ENCODE peak calls at places on chromosomes 6 and 20, in eight cellular contexts. Z is foreskin keratinocyte, T is COR-L47, U is pancreas, A is right cardiac atrium, I is NCI-H1417 treated with DMSO at 0.1 percent for 48 hours, W is epithelial cell of proximal tubule, F is HEK293T. X is an unnamed sample.

GRCh38 chr20:1841554-1842140 is 53.6 kb upstream of the SIRPA start:
- DNase-seq in Z (no peak), F (no peak), T (no peak), A (no peak), I (no peak), W (no peak), U (no peak), X (no peak)

GRCh38 chr6:53464483-53464882 is 80.4 kb downstream of the GCLC start:
- DNase-seq in I (no peak), U (no peak), T (no peak), A (no peak), F (no peak), W (no peak), Z (no peak), X (no peak)

GRCh38 chr6:166757226-166758135 is 130.4 kb upstream of the RPS6KA2 start:
- DNase-seq in A (no peak), W (no peak), T (no peak), F (no peak), U (no peak), Z (peak), I (no peak), X (no peak)

GRCh38 chr20:17436664-17437063 is 94.5 kb downstream of the BFSP1 start:
- DNase-seq in Z (no peak), F (no peak), T (no peak), U (no peak), A (no peak), W (no peak), I (no peak), X (no peak)

GRCh38 chr6:11229267-11230043 is 3.0 kb downstream of the NEDD9 start:
- DNase-seq in A (no peak), W (no peak), F (no peak), T (no peak), I (no peak), Z (no peak), U (no peak), X (no peak)

GRCh38 chr6:162973141-162973872 is 245.5 kb downstream of the PACRG start:
- DNase-seq in I (no peak), U (no peak), A (no peak), F (no peak), Z (no peak), T (no peak), W (no peak), X (no peak)

GRCh38 chr6:3722211-3722621 is 29.3 kb downstream of the PXDC1 start:
- DNase-seq in A (no peak), T (no peak), W (no peak), Z (no peak), I (no peak), F (no peak), U (no peak), X (no peak)

GRCh38 chr20:33650753-33651561 is 11.2 kb upstream of the C20orf144 start:
- DNase-seq in A (peak), W (no peak), T (no peak), Z (peak), F (no peak), U (peak), I (no peak), X (peak)

GRCh38 chr20:32742322-32743236 is 688 bp downstream of the COMMD7 start:
- DNase-seq in A (peak), W (no peak), U (no peak), F (no peak), Z (no peak), T (no peak), I (no peak), X (peak)

GRCh38 chr6:89597372-89597771 is 41.2 kb downstream of the LYRM2 start:
- DNase-seq in F (no peak), U (no peak), A (no peak), W (no peak), T (no peak), I (no peak), Z (no peak), X (no peak)

GRCh38 chr20:43910564-43910963 is 4.1 kb upstream of the TOX2 start:
- DNase-seq in F (no peak), A (no peak), U (no peak), I (no peak), Z (no peak), T (no peak), W (no peak), X (no peak)

GRCh38 chr20:32278199-32278643 is 770 bp downstream of the KIF3B start:
- DNase-seq in F (no peak), T (no peak), A (no peak), U (no peak), Z (no peak), I (no peak), W (no peak), X (no peak)

GRCh38 chr6:99808992-99809391 is 185.0 kb downstream of the MCHR2 start:
- DNase-seq in U (no peak), Z (no peak), A (no peak), W (no peak), F (no peak), T (no peak), I (no peak), X (no peak)

GRCh38 chr6:10528170-10528981 is 7.2 kb downstream of the GCNT2 start:
- DNase-seq in Z (no peak), F (no peak), U (peak), A (no peak), W (no peak), I (peak), T (peak), X (no peak)

GRCh38 chr6:149031545-149032317 is 284.9 kb downstream of the UST start:
- DNase-seq in T (no peak), I (no peak), F (no peak), A (peak), W (no peak), U (no peak), Z (no peak), X (no peak)

X was measured in mucosa of descending colon.